ENCODE peak calls at places on chromosome 1, in seven cellular contexts. T is HCT116, H is left lung, O is cardiac muscle cell, N is Panc1, C is psoas muscle, E is lung. F is an unnamed sample.

GRCh38 chr1:231691618-231692259 is 65.1 kb downstream of the DISC1 start:
- DNase-seq in O (peak), E (no peak), T (peak), H (peak), C (no peak), N (peak), F (peak)

GRCh38 chr1:231395051-231395995 is 26.8 kb downstream of the EGLN1 start:
- DNase-seq in E (no peak), O (peak), H (no peak), T (peak), N (peak), C (no peak), F (peak)

GRCh38 chr1:81449786-81450185 is 350.9 kb upstream of the ADGRL2 start:
- DNase-seq in N (no peak), C (no peak), E (no peak), H (no peak), O (no peak), T (no peak), F (no peak)

GRCh38 chr1:27436204-27437159 is 44.1 kb downstream of the GPR3 start:
- DNase-seq in H (no peak), C (no peak), E (no peak), N (peak), T (peak), O (no peak), F (no peak)

GRCh38 chr1:223704921-223705878 is 7.1 kb upstream of the CAPN2 start:
- DNase-seq in H (no peak), N (no peak), T (no peak), O (peak), E (no peak), C (no peak), F (no peak)

GRCh38 chr1:226586116-226586515 is 37.6 kb downstream of the STUM start:
- DNase-seq in N (no peak), T (no peak), C (no peak), O (no peak), E (no peak), H (no peak), F (no peak)

GRCh38 chr1:91805343-91805801 is 80.6 kb downstream of the TGFBR3 start:
- DNase-seq in T (no peak), C (no peak), H (no peak), N (no peak), E (no peak), O (no peak), F (no peak)

GRCh38 chr1:170377896-170378634 is 153.9 kb upstream of the GORAB start:
- DNase-seq in H (no peak), O (no peak), E (no peak), N (no peak), C (no peak), T (no peak), F (no peak)

GRCh38 chr1:109477821-109478220 is 5.9 kb upstream of the ATXN7L2 start:
- DNase-seq in O (no peak), T (no peak), H (no peak), C (no peak), N (no peak), E (no peak), F (no peak)

GRCh38 chr1:183096889-183097288 is 73.7 kb downstream of the LAMC1 start:
- DNase-seq in O (no peak), H (no peak), T (no peak), E (no peak), N (no peak), C (no peak), F (no peak)

GRCh38 chr1:18137759-18138345 is 30.3 kb downstream of the IGSF21 start:
- DNase-seq in O (no peak), H (no peak), N (no peak), E (no peak), T (no peak), C (no peak), F (no peak)

GRCh38 chr1:16613185-16614147 is at the start of gene NBPF1:
- DNase-seq in E (peak), N (peak), O (peak), H (peak), T (peak), C (peak), F (peak)

GRCh38 chr1:229694053-229694693 is 68.1 kb downstream of the URB2 start:
- DNase-seq in N (no peak), C (peak), T (no peak), H (peak), E (peak), O (peak), F (peak)

GRCh38 chr1:242787968-242788367 is 263.5 kb upstream of the PLD5 start:
- DNase-seq in T (no peak), N (no peak), O (no peak), H (no peak), E (no peak), C (no peak), F (no peak)

GRCh38 chr1:84450916-84451315 is 28.1 kb upstream of the RPF1 start:
- DNase-seq in O (no peak), T (no peak), C (no peak), N (no peak), E (no peak), H (no peak), F (no peak)

GRCh38 chr1:229001467-229001866 is 266.2 kb downstream of the RHOU start:
- DNase-seq in H (no peak), E (no peak), O (no peak), N (no peak), C (no peak), T (no peak), F (no peak)

DNA sequence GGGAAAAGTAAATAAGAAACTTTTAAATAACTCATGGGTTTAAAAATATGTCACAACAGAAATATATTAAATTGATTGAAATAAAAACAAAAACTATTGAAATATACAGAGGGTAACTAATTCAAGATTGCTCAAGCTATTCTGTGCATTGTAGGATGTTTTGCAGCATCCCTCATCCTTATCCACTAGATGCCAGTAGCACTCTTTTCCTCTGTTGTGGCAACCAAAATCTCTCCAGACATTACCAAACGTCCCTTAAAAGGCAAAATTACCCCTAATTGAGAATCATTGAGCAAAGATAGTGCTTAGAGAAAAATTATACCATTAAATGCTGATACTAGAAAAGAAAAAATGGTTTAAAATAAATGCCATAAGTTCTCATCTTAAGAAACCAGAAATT is 682.6 kb downstream of the RWDD3 start:
- DNase-seq in T (no peak), O (no peak), N (no peak), E (no peak), C (no peak), H (no peak), F (no peak)
- TF ChIP-seq CTCF in T (peak), O (peak), N (peak), E (no peak), C (no peak), H (no peak), F (no peak)

DNA sequence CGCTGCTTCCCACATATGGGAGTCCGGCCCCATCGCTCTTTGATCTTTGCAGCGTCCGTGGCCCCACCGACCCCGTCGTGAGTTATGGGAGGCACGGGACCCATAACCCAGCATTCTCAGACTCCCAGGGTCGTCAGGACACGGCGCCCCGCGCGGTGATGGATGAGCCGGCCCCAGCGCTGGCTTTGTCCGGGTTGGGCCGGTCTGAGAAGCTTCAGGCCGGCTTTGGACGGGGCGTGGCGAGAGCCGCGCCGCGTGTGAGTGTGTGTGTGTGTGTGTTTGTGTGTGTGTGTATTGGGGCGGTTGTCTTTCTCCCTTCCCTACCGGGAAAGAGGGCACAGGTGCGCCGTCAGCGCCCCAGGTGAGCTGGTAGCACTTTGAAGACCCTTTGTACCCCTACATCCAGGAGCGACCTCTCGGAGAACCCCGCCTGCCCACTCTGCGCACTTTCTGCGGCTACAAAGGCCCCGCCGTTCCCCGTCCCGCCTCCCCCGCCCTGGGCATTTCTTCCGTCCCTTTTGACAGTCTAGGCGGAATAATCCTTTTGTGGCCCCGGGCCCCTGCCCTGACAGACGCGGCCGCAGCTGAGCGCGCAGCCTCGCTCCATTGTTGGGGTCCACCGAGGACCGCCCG is 725 bp upstream of the DRAXIN start:
- DNase-seq in E (no peak), O (peak), N (no peak), C (no peak), T (no peak), H (no peak), F (no peak)
- H3K4me3 ChIP-seq in E (no peak), O (peak), N (peak), C (peak), T (peak), H (peak), F (no peak)

DNA sequence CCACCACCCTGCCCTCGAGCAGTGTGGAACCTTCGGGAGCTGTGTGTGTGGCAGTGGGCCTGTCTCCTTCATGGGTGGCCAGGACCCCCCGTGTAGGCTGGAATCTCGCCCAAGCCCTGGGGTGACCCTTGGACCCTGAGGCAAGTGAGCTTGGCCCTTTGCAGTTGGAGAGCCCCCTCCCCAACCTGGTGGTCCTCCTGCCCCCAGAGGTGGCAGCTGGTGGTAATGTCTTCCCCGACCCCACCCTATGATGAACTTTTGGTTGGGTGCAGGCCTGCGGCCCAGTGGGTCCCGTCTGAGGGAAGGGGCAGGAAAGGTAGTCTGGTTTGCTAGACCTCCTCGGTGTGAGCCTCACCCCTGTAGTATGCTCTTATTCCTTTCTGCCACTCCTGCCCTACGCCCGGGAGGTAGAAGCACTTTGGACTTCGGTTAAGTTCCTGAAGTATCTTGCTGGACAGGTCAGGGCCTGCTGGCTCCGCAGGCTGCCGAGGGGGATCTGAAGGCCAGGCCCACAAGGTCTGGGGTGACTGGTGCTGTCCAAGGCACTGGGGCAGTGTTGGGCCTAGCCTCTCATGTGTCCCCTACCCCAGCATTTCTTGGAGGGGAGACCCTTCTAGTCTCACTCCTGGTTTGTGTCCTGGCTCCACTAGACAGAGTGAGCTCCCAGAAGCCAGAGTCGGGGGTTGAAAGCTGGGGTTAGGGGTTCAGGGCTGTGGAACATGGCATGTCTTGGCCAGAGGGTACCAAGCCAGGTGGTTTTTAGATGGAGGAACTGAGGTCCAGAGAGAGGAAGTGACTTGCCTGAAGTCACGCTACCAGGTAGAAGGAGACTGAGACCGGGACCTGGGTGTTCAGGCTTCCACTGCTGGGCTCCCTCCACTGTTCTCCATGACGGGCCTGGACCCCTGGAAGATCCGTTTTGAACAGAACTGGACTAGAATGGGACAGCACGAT is 1.7 kb downstream of the ZNF362 start:
- DNase-seq in O (peak), H (no peak), E (no peak), T (no peak), N (no peak), C (no peak), F (no peak)
- H3K27ac ChIP-seq in O (no peak), H (peak), E (peak), T (no peak), N (peak), C (peak), F (peak)

GRCh38 chr1:164613176-164613575 is 54.2 kb downstream of the PBX1 start:
- DNase-seq in T (peak), O (no peak), C (no peak), N (no peak), H (no peak), E (no peak), F (no peak)

GRCh38 chr1:164619006-164619784 is 60.2 kb downstream of the PBX1 start:
- DNase-seq in H (no peak), N (no peak), C (no peak), O (no peak), T (no peak), E (no peak), F (no peak)

GRCh38 chr1:164614316-164614715 is 55.3 kb downstream of the PBX1 start:
- DNase-seq in O (no peak), H (no peak), T (no peak), C (no peak), N (no peak), E (no peak), F (no peak)

GRCh38 chr1:164622057-164622840 is 63.3 kb downstream of the PBX1 start:
- DNase-seq in O (no peak), E (no peak), C (no peak), T (no peak), N (no peak), H (no peak), F (no peak)

DNA sequence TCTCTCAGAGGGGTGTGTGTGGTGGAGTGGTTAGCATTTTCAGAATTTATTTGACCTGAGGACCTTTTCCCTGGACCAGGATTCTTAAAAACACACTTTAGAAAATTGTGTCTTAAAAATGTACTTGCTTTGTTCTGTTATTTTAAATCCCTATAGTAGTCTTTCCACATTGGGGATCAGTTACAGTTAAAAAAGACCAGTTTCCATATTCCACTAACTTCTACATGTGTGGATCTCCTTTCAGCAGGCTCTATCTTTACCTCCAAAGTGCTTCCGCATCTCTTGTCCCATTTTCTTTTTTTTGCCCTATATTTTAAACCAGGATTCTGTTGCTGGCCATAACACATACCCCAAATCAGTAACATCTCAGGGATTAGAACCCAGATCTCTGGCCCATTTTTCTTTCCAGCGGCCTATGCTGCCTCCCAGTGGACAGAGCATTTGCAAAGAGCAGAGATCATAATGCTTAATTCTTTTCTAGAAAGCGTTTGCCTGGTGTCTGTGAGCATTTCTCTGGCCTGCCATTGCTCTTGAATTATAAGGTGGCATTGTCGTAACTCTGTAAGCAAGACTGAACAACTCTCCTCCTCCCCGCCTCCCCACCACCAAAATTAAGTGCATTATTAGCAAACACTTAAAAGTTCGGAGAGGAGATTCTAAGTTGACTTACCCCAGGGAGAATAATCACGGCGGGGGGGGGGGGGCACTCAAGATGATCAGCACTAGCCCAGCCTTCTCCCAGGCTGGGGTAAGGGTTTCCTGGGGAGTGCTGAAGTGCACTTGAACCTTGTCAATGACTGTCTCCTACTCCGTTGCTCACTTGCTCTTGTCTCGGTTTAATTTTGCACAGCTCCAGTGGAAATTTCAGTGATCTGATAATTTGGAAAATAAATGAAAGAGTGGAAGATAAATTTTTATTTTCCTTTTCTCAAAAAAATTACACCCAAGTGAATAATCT is 58.9 kb downstream of the PBX1 start:
- DNase-seq in C (no peak), E (peak), H (no peak), O (peak), T (peak), N (peak), F (no peak)
- TF ChIP-seq CTCF in C (peak), E (peak), H (peak), O (peak), T (peak), N (peak), F (peak)

GRCh38 chr1:155017946-155018316 is 15.3 kb downstream of the ZBTB7B start:
- DNase-seq in T (no peak), E (no peak), H (no peak), N (no peak), C (no peak), O (no peak), F (no peak)

GRCh38 chr1:155016231-155016831 is 13.7 kb downstream of the ZBTB7B start:
- DNase-seq in O (no peak), T (no peak), H (no peak), E (no peak), C (no peak), N (no peak), F (no peak)

GRCh38 chr1:155018617-155019348 is 14.8 kb downstream of the DCST2 start:
- DNase-seq in H (no peak), E (no peak), N (no peak), C (no peak), O (peak), T (no peak), F (no peak)

GRCh38 chr1:155015527-155016230 is 13.1 kb downstream of the ZBTB7B start:
- DNase-seq in E (no peak), H (no peak), C (no peak), N (no peak), O (no peak), T (no peak), F (no peak)

GRCh38 chr1:155017021-155017945 is 14.7 kb downstream of the ZBTB7B start:
- DNase-seq in H (peak), C (peak), E (peak), O (peak), N (no peak), T (peak), F (peak)
- H3K4me3 ChIP-seq in H (peak), C (peak), E (no peak), O (peak), N (peak), T (peak), F (peak)

GRCh38 chr1:46437723-46438122 is 43.6 kb downstream of the FAAH start:
- DNase-seq in O (no peak), C (no peak), N (no peak), T (no peak), H (no peak), E (no peak), F (no peak)
- H3K27ac ChIP-seq in O (no peak), C (no peak), N (no peak), T (no peak), H (no peak), E (no peak), F (no peak)

DNA sequence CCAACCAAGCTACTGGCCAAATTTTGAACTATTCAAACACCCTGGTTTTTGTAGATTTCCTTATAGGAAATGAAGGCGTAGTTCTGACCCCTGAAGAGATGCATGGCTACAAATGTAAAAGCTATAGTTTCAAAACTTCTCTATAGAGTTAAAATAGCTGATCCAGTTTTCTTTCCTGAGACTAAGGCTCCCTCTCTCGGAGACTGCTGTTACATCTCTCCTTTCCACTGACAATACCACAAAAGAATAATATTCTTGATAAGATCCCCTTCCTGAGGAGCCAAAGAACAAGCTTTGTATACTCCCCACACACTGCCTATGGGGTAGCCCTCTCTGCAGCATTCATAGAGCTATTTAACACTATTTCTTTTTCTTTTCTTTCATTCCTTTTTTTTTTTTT is 6.7 kb upstream of the CFAP126 start:
- DNase-seq in N (no peak), C (no peak), T (no peak), E (no peak), O (no peak), H (no peak), F (no peak)
- TF ChIP-seq CTCF in N (peak), C (no peak), T (no peak), E (no peak), O (peak), H (no peak), F (no peak)